ENCODE peak calls at places on chromosomes 13 and 19, in nine cellular contexts. Y is AG09309; A is memory B cell; K is naive thymus-derived CD8-positive, alpha-beta T cell; U is NCI-H1694 treated with DMSO at 0.1 percent for 48 hours; B is frontal cortex; O is left colon; D is AG09319; X is ureter. F is an unnamed sample.

GRCh38 chr13:40479196-40479845 is 187.1 kb downstream of the FOXO1 start:
- DNase-seq in D (no peak), O (no peak), B (peak), Y (no peak), U (no peak), X (no peak), A (no peak), K (no peak), F (no peak)

GRCh38 chr13:45718063-45718462 is 15.9 kb downstream of the CBY2 start:
- DNase-seq in X (no peak), O (no peak), D (no peak), Y (no peak), K (no peak), B (no peak), A (no peak), U (peak), F (no peak)

GRCh38 chr13:80276371-80277289 is 64.3 kb downstream of the SPRY2 start:
- DNase-seq in A (no peak), D (no peak), Y (no peak), U (no peak), K (no peak), O (no peak), X (peak), B (peak), F (no peak)

GRCh38 chr13:75016225-75016624 is 465.7 kb downstream of the TBC1D4 start:
- DNase-seq in Y (no peak), D (no peak), A (no peak), X (no peak), B (no peak), O (no peak), K (no peak), U (no peak), F (no peak)

GRCh38 chr19:29544656-29545360 is 19.0 kb downstream of the VSTM2B start:
- DNase-seq in D (no peak), X (no peak), U (no peak), O (no peak), B (no peak), K (no peak), A (no peak), Y (no peak), F (no peak)

GRCh38 chr19:19909654-19910053 is 8.9 kb downstream of the ZNF93 start:
- DNase-seq in B (no peak), D (no peak), A (no peak), O (no peak), X (no peak), Y (no peak), K (no peak), U (no peak), F (no peak)

GRCh38 chr13:24244802-24245201 is 64.6 kb upstream of the C1QTNF9 start:
- DNase-seq in Y (no peak), O (no peak), K (no peak), D (no peak), B (no peak), U (no peak), A (no peak), X (no peak), F (no peak)

GRCh38 chr19:10892256-10892655 is 20.9 kb downstream of the CARM1 start:
- DNase-seq in O (no peak), U (no peak), D (no peak), Y (no peak), A (no peak), X (no peak), B (no peak), K (no peak), F (no peak)

GRCh38 chr19:57637379-57637778 is 4.4 kb downstream of the ZNF211 start:
- DNase-seq in U (no peak), A (no peak), X (no peak), D (no peak), O (no peak), Y (no peak), B (no peak), K (peak), F (no peak)

GRCh38 chr13:93698016-93698613 is 471.5 kb downstream of the GPC6 start:
- DNase-seq in O (no peak), Y (no peak), U (no peak), D (no peak), B (no peak), K (no peak), A (no peak), X (no peak), F (no peak)

GRCh38 chr19:52533901-52534300 is 6.4 kb downstream of the ZNF808 start:
- DNase-seq in O (no peak), K (no peak), B (no peak), D (no peak), X (no peak), Y (no peak), A (no peak), U (no peak), F (no peak)

GRCh38 chr13:51559916-51560315 is 24.3 kb upstream of the WDFY2 start:
- DNase-seq in B (no peak), U (no peak), Y (no peak), A (no peak), D (no peak), O (no peak), K (no peak), X (no peak), F (no peak)

GRCh38 chr13:28239374-28239773 is 101.0 kb downstream of the PAN3 start:
- DNase-seq in D (no peak), O (no peak), A (no peak), Y (no peak), B (no peak), X (no peak), K (no peak), U (no peak), F (no peak)

GRCh38 chr13:85853161-85853894 is 54.1 kb upstream of the SLITRK6 start:
- DNase-seq in U (no peak), O (no peak), K (no peak), A (no peak), Y (no peak), X (no peak), D (no peak), B (no peak), F (no peak)

GRCh38 chr19:40594657-40595077 is 6.5 kb upstream of the LTBP4 start:
- DNase-seq in X (no peak), U (no peak), O (no peak), A (no peak), D (no peak), K (no peak), Y (no peak), B (no peak), F (no peak)

GRCh38 chr13:47146136-47146535 is 249.3 kb upstream of the HTR2A start:
- DNase-seq in X (no peak), D (peak), A (no peak), O (no peak), Y (no peak), K (no peak), U (no peak), B (no peak), F (no peak)

GRCh38 chr13:84192125-84192524 is 309.9 kb upstream of the SLITRK1 start:
- DNase-seq in D (peak), O (no peak), X (no peak), U (no peak), K (no peak), Y (peak), A (no peak), B (no peak), F (peak)

GRCh38 chr19:46602392-46603194 is 1.5 kb downstream of the CALM3 start:
- DNase-seq in Y (no peak), X (no peak), U (no peak), B (no peak), A (no peak), O (no peak), D (no peak), K (no peak), F (no peak)

GRCh38 chr19:24159707-24160106 is 72.7 kb downstream of the ZNF254 start:
- DNase-seq in A (no peak), U (no peak), Y (no peak), K (no peak), B (no peak), X (no peak), D (no peak), O (no peak), F (no peak)

GRCh38 chr13:100440756-100441421 is 147.7 kb downstream of the GGACT start:
- DNase-seq in X (no peak), B (no peak), U (no peak), A (no peak), K (no peak), O (no peak), Y (no peak), D (no peak), F (peak)

GRCh38 chr13:52383362-52383761 is 22.6 kb downstream of the THSD1 start:
- DNase-seq in X (no peak), Y (no peak), D (no peak), K (no peak), U (no peak), O (no peak), B (no peak), A (no peak), F (no peak)

GRCh38 chr13:47326061-47326460 is 429.2 kb upstream of the HTR2A start:
- DNase-seq in B (no peak), A (no peak), U (no peak), K (no peak), Y (peak), D (no peak), X (no peak), O (no peak), F (no peak)

GRCh38 chr19:47190167-47190727 is 40.8 kb downstream of the BBC3 start:
- DNase-seq in A (no peak), D (peak), X (peak), Y (peak), B (no peak), O (peak), K (peak), U (no peak), F (no peak)

GRCh38 chr19:39110263-39110967 is 15.2 kb upstream of the PAK4 start:
- DNase-seq in A (peak), B (no peak), D (no peak), U (no peak), K (peak), Y (no peak), X (no peak), O (no peak), F (no peak)

GRCh38 chr13:34164585-34164984 is 346.6 kb downstream of the RFC3 start:
- DNase-seq in O (no peak), U (no peak), K (no peak), Y (no peak), D (no peak), A (no peak), B (no peak), X (no peak), F (no peak)

GRCh38 chr19:43462887-43463380 is 2.5 kb downstream of the LYPD3 start:
- DNase-seq in K (no peak), A (no peak), O (no peak), B (no peak), U (no peak), Y (no peak), D (no peak), X (no peak), F (no peak)

GRCh38 chr19:10744848-10745293 is 27.0 kb downstream of the DNM2 start:
- DNase-seq in D (no peak), U (no peak), B (no peak), A (no peak), K (no peak), Y (no peak), O (peak), X (no peak), F (no peak)

GRCh38 chr13:95564948-95565347 is 12.4 kb downstream of the CLDN10 start:
- DNase-seq in O (no peak), A (no peak), X (no peak), D (no peak), B (no peak), U (no peak), Y (peak), K (no peak), F (peak)

F was measured in BJ.